ENCODE peak calls at places on chromosomes 12 and 14, in nine cellular contexts. M is fibroblast of pulmonary artery, W is IMR-90, N is HFF-Myc, H is fibroblast of lung, S is Calu3, G is mucosa of descending colon, Z is left ventricle myocardium inferior, K is ovary. U is an unnamed sample.
A peak's percentile ranks its signal among the peaks of the same experiment; 100 is the strongest.

GRCh38 chr12:113077057-113077858 is 20.7 kb downstream of the DTX1 start:
- DNase-seq in N (no peak), Z (no peak), W (no peak), S (no peak), H (no peak), K (no peak), G (no peak), M (no peak), U (no peak)

GRCh38 chr12:94134226-94134795 is 14.1 kb upstream of the PLXNC1 start:
- DNase-seq in S (peak; percentile 36), W (peak; percentile 62), K (no peak), H (peak; percentile 41), G (no peak), M (peak; percentile 72), N (peak; percentile 25), Z (no peak), U (no peak)

GRCh38 chr14:69535230-69535848 is 39.3 kb downstream of the CCDC177 start:
- DNase-seq in K (peak; percentile 28), G (no peak), W (peak; percentile 50), H (peak; percentile 46), M (peak; percentile 70), Z (no peak), N (peak; percentile 25), S (peak; percentile 52), U (no peak)

GRCh38 chr12:9808531-9808930 is 18.8 kb upstream of the KLRF1 start:
- DNase-seq in N (no peak), Z (no peak), M (no peak), H (no peak), K (no peak), S (no peak), G (no peak), W (no peak), U (no peak)

GRCh38 chr12:112714166-112714565 is 77.4 kb upstream of the RPH3A start:
- DNase-seq in W (no peak), N (no peak), Z (no peak), H (no peak), G (no peak), M (no peak), S (no peak), K (no peak), U (no peak)

GRCh38 chr12:83110424-83110823 is 423.7 kb downstream of the TMTC2 start:
- DNase-seq in M (no peak), N (no peak), K (no peak), Z (no peak), G (no peak), S (no peak), W (no peak), H (no peak), U (no peak)

GRCh38 chr12:109762673-109763191 is 49.1 kb downstream of the FAM222A start:
- DNase-seq in Z (no peak), K (peak; percentile 10), M (no peak), S (no peak), N (no peak), H (no peak), W (no peak), G (peak; percentile 10), U (no peak)

GRCh38 chr14:69395929-69396328 is 2.2 kb downstream of the ERH start:
- DNase-seq in G (no peak), H (no peak), N (no peak), M (no peak), S (no peak), Z (no peak), K (no peak), W (no peak), U (no peak)

GRCh38 chr12:9068600-9068999 is 47.1 kb downstream of the A2M start:
- DNase-seq in Z (no peak), W (no peak), G (no peak), H (no peak), S (no peak), M (no peak), N (no peak), K (no peak), U (no peak)

GRCh38 chr14:22296722-22297121 is 292.3 kb downstream of the DAD1 start:
- DNase-seq in G (no peak), M (peak; percentile 74), H (peak; percentile 90), W (peak; percentile 90), N (peak; percentile 36), K (no peak), Z (no peak), S (peak; percentile 42), U (peak; percentile 66)

GRCh38 chr12:74725154-74725553 is 187.5 kb downstream of the ATXN7L3B start:
- DNase-seq in S (no peak), H (peak; percentile 72), Z (no peak), N (no peak), W (peak; percentile 46), G (no peak), K (no peak), M (peak; percentile 75), U (peak; percentile 92)

GRCh38 chr12:22284871-22285270 is 49.6 kb downstream of the ST8SIA1 start:
- DNase-seq in S (no peak), G (no peak), M (peak; percentile 44), N (no peak), K (no peak), W (peak; percentile 11), Z (no peak), H (peak; percentile 43), U (no peak)

GRCh38 chr14:72812292-72812851 is 81.5 kb downstream of the DPF3 start:
- DNase-seq in S (no peak), K (no peak), N (no peak), W (no peak), H (no peak), G (no peak), M (no peak), Z (peak; percentile 82), U (no peak)

GRCh38 chr14:105066285-105067071 is 1.2 kb upstream of the GPR132 start:
- DNase-seq in G (peak; percentile 54), N (no peak), S (no peak), M (no peak), H (no peak), W (no peak), Z (no peak), K (no peak), U (no peak)
- TF ChIP-seq CTCF in G (no peak), N (no peak), S (no peak), M (no peak), H (no peak), W (no peak), Z (no peak), K (no peak), U (no peak)

GRCh38 chr12:66275040-66275439 is 27.3 kb upstream of the HELB start:
- DNase-seq in M (no peak), N (no peak), W (no peak), K (no peak), S (no peak), H (no peak), G (no peak), Z (no peak), U (no peak)

GRCh38 chr12:66282244-66282643 is 20.0 kb upstream of the HELB start:
- DNase-seq in N (no peak), W (no peak), Z (no peak), S (no peak), G (no peak), K (no peak), H (no peak), M (no peak), U (no peak)

GRCh38 chr12:66280573-66280972 is 21.7 kb upstream of the HELB start:
- DNase-seq in G (no peak), S (no peak), M (no peak), K (no peak), W (no peak), N (no peak), Z (no peak), H (no peak), U (no peak)

DNA sequence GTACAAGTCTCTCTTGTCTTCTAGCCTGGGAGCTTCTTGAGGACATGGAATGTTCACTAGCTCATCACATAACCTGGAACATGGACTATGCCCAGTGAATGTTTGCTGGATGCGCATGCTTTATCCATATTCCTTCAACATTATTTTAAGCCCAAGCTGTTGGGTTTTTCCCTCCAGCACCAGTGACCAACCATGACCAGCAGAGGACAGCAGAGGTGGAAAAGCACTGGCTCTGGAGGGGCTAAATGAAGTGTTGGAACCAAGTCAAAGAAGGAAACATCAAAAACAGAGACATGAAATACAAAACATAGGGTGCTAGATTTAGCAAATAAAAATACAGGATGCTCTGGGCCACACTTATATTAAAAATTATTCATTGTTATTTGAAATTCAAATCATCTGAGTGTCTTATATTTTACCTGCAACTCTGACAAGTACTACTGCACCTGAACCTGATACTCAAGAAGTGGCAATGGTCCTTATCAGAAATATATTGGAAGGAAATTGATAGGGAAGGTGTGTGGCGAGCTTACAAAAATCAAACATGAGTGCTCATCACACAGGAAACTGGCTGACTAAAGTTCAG is 23.1 kb upstream of the HELB start:
- DNase-seq in H (peak; percentile 7), Z (no peak), K (no peak), W (peak; percentile 22), N (no peak), S (peak; percentile 51), G (no peak), M (peak; percentile 54), U (no peak)
- TF ChIP-seq CTCF in H (peak; percentile 76), Z (peak; percentile 65), K (no peak), W (peak; percentile 58), N (peak; percentile 68), S (peak; percentile 58), G (no peak), M (peak; percentile 94), U (peak; percentile 95)

GRCh38 chr12:121802843-121803698 is 738 bp upstream of the SETD1B start:
- DNase-seq in M (peak; percentile 97), S (peak; percentile 86), W (peak; percentile 96), N (peak; percentile 95), Z (peak; percentile 89), K (peak; percentile 90), H (peak; percentile 93), G (peak; percentile 95), U (no peak)
- TF ChIP-seq CTCF in M (no peak), S (no peak), W (peak; percentile 13), N (no peak), Z (no peak), K (no peak), H (no peak), G (no peak), U (no peak)

GRCh38 chr12:127125607-127126259 is 1141.2 kb upstream of the TMEM132C start:
- DNase-seq in Z (no peak), W (peak; percentile 70), N (peak; percentile 35), K (no peak), G (no peak), S (peak; percentile 75), H (peak; percentile 86), M (peak; percentile 75), U (peak; percentile 7)
- TF ChIP-seq CTCF in Z (no peak), W (no peak), N (no peak), K (no peak), G (no peak), S (no peak), H (no peak), M (no peak), U (no peak)

U was measured in retinal pigment epithelial cell.